ENCODE peak calls at places on chromosomes 3 and 15, in five cellular contexts. U is astrocyte of the spinal cord; V is CD8-positive, alpha-beta T cell; K is NCI-H460; I is mammary epithelial cell. B is an unnamed sample.

GRCh38 chr15:63601026-63601726 is 4.0 kb downstream of the FBXL22 start:
- DNase-seq in V (peak), K (peak), I (no peak), U (peak), B (no peak)

GRCh38 chr3:114660808-114661207 is 367.0 kb downstream of the TIGIT start:
- DNase-seq in U (no peak), I (no peak), V (no peak), K (no peak), B (no peak)

GRCh38 chr3:177282028-177282655 is 84.9 kb upstream of the TBL1XR1 start:
- DNase-seq in I (no peak), K (no peak), V (no peak), U (no peak), B (no peak)

GRCh38 chr3:126540342-126540849 is 16.4 kb downstream of the CHST13 start:
- DNase-seq in I (peak), K (peak), V (no peak), U (peak), B (peak)

GRCh38 chr3:149044329-149045083 is 41.8 kb downstream of the HLTF start:
- DNase-seq in K (no peak), V (no peak), I (no peak), U (no peak), B (no peak)

GRCh38 chr3:127639173-127640030 is 10.4 kb downstream of the PODXL2 start:
- DNase-seq in V (no peak), I (peak), K (no peak), U (no peak), B (no peak)

GRCh38 chr3:159762981-159763465 is 225.6 kb upstream of the IL12A start:
- DNase-seq in V (no peak), K (peak), U (peak), I (peak), B (peak)

GRCh38 chr3:81045976-81046375 is 715.5 kb downstream of the GBE1 start:
- DNase-seq in I (no peak), U (no peak), V (no peak), K (no peak), B (no peak)

GRCh38 chr3:149134560-149134959 is 5.1 kb downstream of the HPS3 start:
- DNase-seq in V (no peak), K (no peak), U (peak), I (peak), B (no peak)

GRCh38 chr3:8443829-8444791 is 57.5 kb upstream of the LMCD1 start:
- DNase-seq in U (peak), K (peak), V (no peak), I (peak), B (peak)

GRCh38 chr3:59286791-59287531 is 237.1 kb upstream of the CFAP20DC start:
- DNase-seq in U (no peak), K (no peak), I (peak), V (no peak), B (no peak)

GRCh38 chr3:141427764-141428163 is 59.1 kb upstream of the RASA2 start:
- DNase-seq in I (no peak), U (no peak), K (no peak), V (no peak), B (no peak)

GRCh38 chr3:39150170-39150802 is 3.1 kb downstream of the CSRNP1 start:
- DNase-seq in U (no peak), K (no peak), I (no peak), V (no peak), B (peak)

GRCh38 chr3:72041531-72041930 is 256.6 kb upstream of the PROK2 start:
- DNase-seq in U (no peak), V (no peak), I (no peak), K (no peak), B (no peak)

GRCh38 chr3:154113609-154114008 is 7.6 kb upstream of the ARHGEF26 start:
- DNase-seq in V (no peak), K (no peak), I (no peak), U (no peak), B (no peak)

GRCh38 chr3:115280531-115280930 is 133.4 kb upstream of the ZBTB20 start:
- DNase-seq in K (no peak), I (no peak), U (no peak), V (no peak), B (no peak)

GRCh38 chr15:31032959-31033358 is 41.5 kb upstream of the MTMR10 start:
- DNase-seq in V (no peak), U (peak), K (no peak), I (no peak), B (no peak)

GRCh38 chr15:63971427-63971805 is 74.9 kb downstream of the DAPK2 start:
- DNase-seq in K (no peak), V (peak), U (no peak), I (no peak), B (no peak)

GRCh38 chr3:41717591-41718093 is 244.3 kb downstream of the ULK4 start:
- DNase-seq in K (no peak), U (no peak), V (no peak), I (no peak), B (no peak)

GRCh38 chr3:46163551-46163981 is 44.5 kb downstream of the CCR1 start:
- DNase-seq in V (no peak), I (peak), K (peak), U (no peak), B (no peak)

GRCh38 chr3:98180311-98180710 is 13.8 kb downstream of the OR5H15 start:
- DNase-seq in K (no peak), U (no peak), V (no peak), I (no peak), B (no peak)

GRCh38 chr3:149957352-149958140 is 13.1 kb downstream of the PFN2 start:
- DNase-seq in V (no peak), K (no peak), U (no peak), I (no peak), B (no peak)

GRCh38 chr15:98785796-98786581 is 137.7 kb downstream of the IGF1R start:
- DNase-seq in I (no peak), U (no peak), V (no peak), K (no peak), B (no peak)

GRCh38 chr3:134242649-134243637 is 7.7 kb downstream of the RYK start:
- DNase-seq in V (no peak), U (peak), I (peak), K (no peak), B (no peak)

GRCh38 chr15:78024141-78024567 is 53.4 kb downstream of the TBC1D2B start:
- DNase-seq in U (peak), K (no peak), I (no peak), V (no peak), B (no peak)

GRCh38 chr15:48384616-48385015 is 53.4 kb downstream of the DUT start:
- DNase-seq in K (no peak), V (no peak), I (peak), U (no peak), B (no peak)

GRCh38 chr3:190076601-190077444 is 43.9 kb downstream of the P3H2 start:
- DNase-seq in U (peak), V (no peak), K (peak), I (peak), B (no peak)

GRCh38 chr15:69391046-69391757 is 22.9 kb upstream of the KIF23 start:
- DNase-seq in K (no peak), I (peak), V (no peak), U (no peak), B (peak)

GRCh38 chr15:91128028-91128427 is 28.0 kb downstream of the SV2B start:
- DNase-seq in K (no peak), I (peak), V (no peak), U (no peak), B (no peak)

GRCh38 chr3:42906085-42906904 is at the start of gene ZNF662:
- DNase-seq in K (no peak), I (no peak), V (peak), U (peak), B (peak)

GRCh38 chr3:26271848-26272247 is 350.7 kb upstream of the LRRC3B start:
- DNase-seq in I (no peak), V (no peak), U (no peak), K (no peak), B (no peak)

GRCh38 chr3:70064194-70064787 is 64.8 kb downstream of the SAMMSON start:
- DNase-seq in V (peak), I (peak), K (peak), U (peak), B (no peak)

GRCh38 chr3:152997526-152997925 is 162.6 kb downstream of the P2RY1 start:
- DNase-seq in K (no peak), I (no peak), V (no peak), U (no peak), B (no peak)

GRCh38 chr3:174783502-174783901 is 75.6 kb upstream of the NAALADL2 start:
- DNase-seq in K (no peak), V (no peak), I (no peak), U (no peak), B (no peak)

GRCh38 chr15:74995779-74996765 is 709 bp downstream of the SCAMP5 start:
- DNase-seq in K (no peak), V (no peak), U (no peak), I (no peak), B (no peak)

GRCh38 chr3:57544181-57545125 is at the start of gene DNAH12:
- DNase-seq in I (peak), K (no peak), V (peak), U (peak), B (peak)

GRCh38 chr3:197001972-197002700 is 27.5 kb downstream of the MELTF start:
- DNase-seq in K (no peak), I (no peak), U (peak), V (no peak), B (peak)

GRCh38 chr3:156694536-156694935 is 20.1 kb downstream of the TIPARP start:
- DNase-seq in I (no peak), U (no peak), K (no peak), V (no peak), B (no peak)

GRCh38 chr3:46538803-46539442 is 27.2 kb downstream of the LRRC2 start:
- DNase-seq in U (peak), V (peak), K (no peak), I (no peak), B (no peak)

GRCh38 chr3:143307613-143308183 is 188.1 kb downstream of the CHST2 start:
- DNase-seq in V (no peak), K (no peak), U (no peak), I (peak), B (no peak)